ENCODE peak calls at places on chromosome 16, in six cellular contexts. M, W, A, G, T and B are unnamed samples.
A peak's percentile ranks its signal among the peaks of the same experiment; 100 is the strongest.

GRCh38 chr16:1533443-1533951 is at the start of gene TMEM204:
- DNase-seq in W (no peak), G (peak; percentile 65), M (peak; percentile 81), T (peak; percentile 62), A (no peak), B (no peak)

GRCh38 chr16:48162839-48163410 is 7.1 kb upstream of the ABCC12 start:
- DNase-seq in G (no peak), M (no peak), W (no peak), A (no peak), T (no peak), B (no peak)

GRCh38 chr16:77288222-77288621 is 89.0 kb downstream of the SYCE1L start:
- DNase-seq in T (no peak), W (no peak), G (no peak), A (no peak), M (peak; percentile 97), B (no peak)

GRCh38 chr16:78684040-78684611 is 584.7 kb downstream of the WWOX start:
- DNase-seq in A (no peak), M (peak; percentile 95), W (no peak), T (peak; percentile 17), G (no peak), B (no peak)

GRCh38 chr16:49460786-49461470 is 87.3 kb downstream of the C16orf78 start:
- DNase-seq in W (no peak), A (no peak), T (no peak), G (no peak), M (no peak), B (no peak)

GRCh38 chr16:84308120-84308519 is 13.4 kb downstream of the WFDC1 start:
- DNase-seq in M (peak; percentile 72), A (peak; percentile 83), G (no peak), W (peak; percentile 40), T (no peak), B (no peak)

GRCh38 chr16:48609453-48610023 is 442 bp downstream of the N4BP1 start:
- DNase-seq in M (peak; percentile 83), G (no peak), T (peak; percentile 45), A (peak; percentile 78), W (peak; percentile 81), B (no peak)

GRCh38 chr16:87243383-87243964 is 73.7 kb downstream of the C16orf95 start:
- DNase-seq in T (no peak), W (no peak), M (no peak), A (no peak), G (no peak), B (no peak)

GRCh38 chr16:17474572-17474971 is 3.8 kb upstream of the XYLT1 start:
- DNase-seq in G (no peak), M (no peak), W (no peak), T (peak; percentile 40), A (peak; percentile 63), B (no peak)

GRCh38 chr16:22775220-22775912 is 38.6 kb upstream of the HS3ST2 start:
- DNase-seq in M (no peak), G (no peak), T (no peak), W (no peak), A (no peak), B (no peak)